ENCODE peak calls at places on chromosomes 12 and 14, in nine cellular contexts. One of them, this sample, is unnamed. For H3K27me3, the result is how much of the 10 kb centered on the place peaks cover.

GRCh38 chr12:2291182-2291832 is 238.5 kb downstream of the CACNA1C start:
- DNase-seq in psoas muscle: no peak
- DNase-seq in PC-3: peak
- DNase-seq in GM23338: peak
- DNase-seq in CD4-positive, alpha-beta T cell: no peak
- DNase-seq in H9: peak
- DNase-seq in CD8-positive, alpha-beta memory T cell: peak
- DNase-seq in brain microvascular endothelial cell: peak
- DNase-seq in mesendoderm: peak
- DNase-seq in this sample: no peak

GRCh38 chr12:122721057-122721545 is 4.5 kb upstream of the HCAR3 start:
- DNase-seq in psoas muscle: no peak
- DNase-seq in PC-3: no peak
- DNase-seq in GM23338: no peak
- DNase-seq in CD4-positive, alpha-beta T cell: no peak
- DNase-seq in H9: no peak
- DNase-seq in CD8-positive, alpha-beta memory T cell: no peak
- DNase-seq in brain microvascular endothelial cell: peak
- DNase-seq in mesendoderm: no peak
- DNase-seq in this sample: no peak

GRCh38 chr12:117850048-117850447 is 118.7 kb downstream of the KSR2 start:
- DNase-seq in psoas muscle: no peak
- DNase-seq in PC-3: peak
- DNase-seq in GM23338: peak
- DNase-seq in CD4-positive, alpha-beta T cell: no peak
- DNase-seq in H9: peak
- DNase-seq in CD8-positive, alpha-beta memory T cell: no peak
- DNase-seq in brain microvascular endothelial cell: peak
- DNase-seq in mesendoderm: peak
- DNase-seq in this sample: peak

GRCh38 chr14:23021479-23021878 is 11.5 kb upstream of the C14orf93 start:
- DNase-seq in psoas muscle: no peak
- DNase-seq in PC-3: no peak
- DNase-seq in GM23338: no peak
- DNase-seq in CD4-positive, alpha-beta T cell: no peak
- DNase-seq in H9: no peak
- DNase-seq in CD8-positive, alpha-beta memory T cell: no peak
- DNase-seq in brain microvascular endothelial cell: no peak
- DNase-seq in mesendoderm: no peak
- DNase-seq in this sample: no peak

GRCh38 chr14:91889477-91890211 is 22.3 kb upstream of the TC2N start:
- DNase-seq in psoas muscle: no peak
- DNase-seq in PC-3: no peak
- DNase-seq in GM23338: no peak
- DNase-seq in CD4-positive, alpha-beta T cell: no peak
- DNase-seq in H9: no peak
- DNase-seq in CD8-positive, alpha-beta memory T cell: no peak
- DNase-seq in brain microvascular endothelial cell: no peak
- DNase-seq in mesendoderm: no peak
- DNase-seq in this sample: no peak

GRCh38 chr12:42904683-42905418 is 315.3 kb upstream of the PRICKLE1 start:
- DNase-seq in psoas muscle: no peak
- DNase-seq in PC-3: no peak
- DNase-seq in GM23338: no peak
- DNase-seq in CD4-positive, alpha-beta T cell: no peak
- DNase-seq in H9: no peak
- DNase-seq in CD8-positive, alpha-beta memory T cell: no peak
- DNase-seq in brain microvascular endothelial cell: no peak
- DNase-seq in mesendoderm: no peak
- DNase-seq in this sample: no peak

GRCh38 chr12:15364221-15365170 is 42.2 kb downstream of the PTPRO start:
- DNase-seq in psoas muscle: no peak
- DNase-seq in PC-3: peak
- DNase-seq in GM23338: no peak
- DNase-seq in CD4-positive, alpha-beta T cell: no peak
- DNase-seq in H9: no peak
- DNase-seq in CD8-positive, alpha-beta memory T cell: no peak
- DNase-seq in brain microvascular endothelial cell: no peak
- DNase-seq in mesendoderm: no peak
- DNase-seq in this sample: no peak

GRCh38 chr14:86221000-86221399 is 691.1 kb downstream of the FLRT2 start:
- DNase-seq in psoas muscle: no peak
- DNase-seq in PC-3: no peak
- DNase-seq in GM23338: peak
- DNase-seq in CD4-positive, alpha-beta T cell: no peak
- DNase-seq in H9: peak
- DNase-seq in CD8-positive, alpha-beta memory T cell: no peak
- DNase-seq in brain microvascular endothelial cell: no peak
- DNase-seq in mesendoderm: peak
- DNase-seq in this sample: no peak

GRCh38 chr12:89098390-89099102 is 253.8 kb downstream of the DUSP6 start:
- DNase-seq in psoas muscle: no peak
- DNase-seq in PC-3: no peak
- DNase-seq in GM23338: peak
- DNase-seq in CD4-positive, alpha-beta T cell: no peak
- DNase-seq in H9: peak
- DNase-seq in CD8-positive, alpha-beta memory T cell: no peak
- DNase-seq in brain microvascular endothelial cell: peak
- DNase-seq in mesendoderm: peak
- DNase-seq in this sample: no peak

GRCh38 chr12:6285063-6285477 is 25.4 kb upstream of the PLEKHG6 start:
- DNase-seq in psoas muscle: peak
- DNase-seq in PC-3: peak
- DNase-seq in GM23338: peak
- DNase-seq in CD4-positive, alpha-beta T cell: peak
- DNase-seq in H9: peak
- DNase-seq in CD8-positive, alpha-beta memory T cell: peak
- DNase-seq in brain microvascular endothelial cell: peak
- DNase-seq in mesendoderm: peak
- DNase-seq in this sample: peak

GRCh38 chr12:50070314-50071060 is 13.1 kb downstream of the ASIC1 start:
- DNase-seq in psoas muscle: peak
- DNase-seq in PC-3: peak
- DNase-seq in GM23338: peak
- DNase-seq in CD4-positive, alpha-beta T cell: peak
- DNase-seq in H9: peak
- DNase-seq in CD8-positive, alpha-beta memory T cell: peak
- DNase-seq in brain microvascular endothelial cell: peak
- DNase-seq in mesendoderm: peak
- DNase-seq in this sample: peak

GRCh38 chr14:33127531-33127930 is 188.9 kb downstream of the NPAS3 start:
- DNase-seq in psoas muscle: no peak
- DNase-seq in PC-3: peak
- DNase-seq in GM23338: no peak
- DNase-seq in CD4-positive, alpha-beta T cell: no peak
- DNase-seq in H9: no peak
- DNase-seq in CD8-positive, alpha-beta memory T cell: no peak
- DNase-seq in brain microvascular endothelial cell: no peak
- DNase-seq in mesendoderm: peak
- DNase-seq in this sample: no peak

GRCh38 chr14:92880851-92881250 is 42.1 kb upstream of the CHGA start:
- DNase-seq in psoas muscle: no peak
- DNase-seq in PC-3: peak
- DNase-seq in GM23338: peak
- DNase-seq in CD4-positive, alpha-beta T cell: no peak
- DNase-seq in H9: peak
- DNase-seq in CD8-positive, alpha-beta memory T cell: no peak
- DNase-seq in brain microvascular endothelial cell: peak
- DNase-seq in mesendoderm: peak
- DNase-seq in this sample: no peak

GRCh38 chr12:129049917-129050316 is 196.6 kb downstream of the GLT1D1 start:
- DNase-seq in psoas muscle: no peak
- DNase-seq in PC-3: peak
- DNase-seq in GM23338: peak
- DNase-seq in CD4-positive, alpha-beta T cell: no peak
- DNase-seq in H9: peak
- DNase-seq in CD8-positive, alpha-beta memory T cell: no peak
- DNase-seq in brain microvascular endothelial cell: peak
- DNase-seq in mesendoderm: peak
- DNase-seq in this sample: no peak

GRCh38 chr14:36852853-36853634 is 191.4 kb downstream of the PAX9 start:
- DNase-seq in psoas muscle: peak
- DNase-seq in PC-3: no peak
- DNase-seq in GM23338: no peak
- DNase-seq in CD4-positive, alpha-beta T cell: no peak
- DNase-seq in H9: no peak
- DNase-seq in CD8-positive, alpha-beta memory T cell: no peak
- DNase-seq in brain microvascular endothelial cell: no peak
- DNase-seq in mesendoderm: no peak
- DNase-seq in this sample: no peak

GRCh38 chr14:105195533-105196227 is 14.6 kb upstream of the NUDT14 start:
- DNase-seq in psoas muscle: no peak
- DNase-seq in PC-3: no peak
- DNase-seq in GM23338: no peak
- DNase-seq in CD4-positive, alpha-beta T cell: peak
- DNase-seq in H9: no peak
- DNase-seq in CD8-positive, alpha-beta memory T cell: peak
- DNase-seq in brain microvascular endothelial cell: peak
- DNase-seq in mesendoderm: peak
- DNase-seq in this sample: no peak

GRCh38 chr14:58298477-58298879 is at the start of gene ARID4A:
- DNase-seq in psoas muscle: peak
- DNase-seq in PC-3: no peak
- DNase-seq in GM23338: no peak
- DNase-seq in CD4-positive, alpha-beta T cell: peak
- DNase-seq in H9: no peak
- DNase-seq in CD8-positive, alpha-beta memory T cell: no peak
- DNase-seq in brain microvascular endothelial cell: no peak
- DNase-seq in mesendoderm: no peak
- DNase-seq in this sample: no peak

GRCh38 chr14:35336171-35337073 is 44.2 kb downstream of the PSMA6 start:
- DNase-seq in psoas muscle: peak
- DNase-seq in PC-3: peak
- DNase-seq in GM23338: peak
- DNase-seq in CD4-positive, alpha-beta T cell: no peak
- DNase-seq in H9: peak
- DNase-seq in CD8-positive, alpha-beta memory T cell: no peak
- DNase-seq in brain microvascular endothelial cell: peak
- DNase-seq in mesendoderm: peak
- DNase-seq in this sample: peak

GRCh38 chr14:41925409-41925808 is 318.7 kb downstream of the LRFN5 start:
- DNase-seq in psoas muscle: no peak
- DNase-seq in PC-3: peak
- DNase-seq in GM23338: peak
- DNase-seq in CD4-positive, alpha-beta T cell: no peak
- DNase-seq in H9: no peak
- DNase-seq in CD8-positive, alpha-beta memory T cell: no peak
- DNase-seq in brain microvascular endothelial cell: no peak
- DNase-seq in mesendoderm: peak
- DNase-seq in this sample: no peak

GRCh38 chr12:52847335-52848102 is 1.3 kb downstream of the KRT78 start:
- DNase-seq in psoas muscle: no peak
- DNase-seq in PC-3: peak
- DNase-seq in GM23338: no peak
- DNase-seq in CD4-positive, alpha-beta T cell: no peak
- DNase-seq in H9: peak
- DNase-seq in CD8-positive, alpha-beta memory T cell: no peak
- DNase-seq in brain microvascular endothelial cell: no peak
- DNase-seq in mesendoderm: no peak
- DNase-seq in this sample: peak
- H3K27ac ChIP-seq in psoas muscle: no peak
- H3K27ac ChIP-seq in PC-3: peak
- H3K27ac ChIP-seq in GM23338: no peak
- H3K27ac ChIP-seq in CD4-positive, alpha-beta T cell: no peak
- H3K27ac ChIP-seq in H9: no peak
- H3K27ac ChIP-seq in CD8-positive, alpha-beta memory T cell: no peak
- H3K27ac ChIP-seq in brain microvascular endothelial cell: no peak
- H3K27ac ChIP-seq in mesendoderm: no peak
- H3K27ac ChIP-seq in this sample: no peak

DNA sequence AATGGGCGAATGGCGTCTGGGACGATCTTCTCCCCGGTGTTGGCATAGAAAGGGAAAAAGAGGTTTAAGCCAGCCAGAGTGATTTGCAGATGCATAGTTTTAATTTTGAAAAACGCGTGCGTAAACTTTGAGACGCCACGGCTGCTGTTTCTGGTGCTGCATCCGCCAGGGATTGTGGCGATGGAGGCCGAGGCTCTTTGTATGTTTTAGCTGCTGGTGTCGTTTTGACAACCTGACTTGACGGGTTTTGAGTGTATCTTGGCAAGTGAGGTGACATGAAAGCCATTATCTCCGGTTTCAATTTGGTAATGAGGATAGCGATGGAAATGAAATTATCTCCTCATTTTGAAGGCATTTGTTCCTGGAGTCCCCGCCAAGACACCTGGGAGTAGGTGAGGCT is 1.6 kb downstream of the PTGDR start:
- DNase-seq in psoas muscle: no peak
- DNase-seq in PC-3: no peak
- DNase-seq in GM23338: no peak
- DNase-seq in CD4-positive, alpha-beta T cell: no peak
- DNase-seq in H9: no peak
- DNase-seq in CD8-positive, alpha-beta memory T cell: no peak
- DNase-seq in brain microvascular endothelial cell: no peak
- DNase-seq in mesendoderm: peak
- DNase-seq in this sample: no peak
- H3K27me3 ChIP-seq in psoas muscle: under half
- H3K27me3 ChIP-seq in PC-3: under half
- H3K27me3 ChIP-seq in GM23338: half or more
- H3K27me3 ChIP-seq in CD4-positive, alpha-beta T cell: under half
- H3K27me3 ChIP-seq in H9: under half
- H3K27me3 ChIP-seq in CD8-positive, alpha-beta memory T cell: under half
- H3K27me3 ChIP-seq in brain microvascular endothelial cell: under half
- H3K27me3 ChIP-seq in mesendoderm: under half
- H3K27me3 ChIP-seq in this sample: under half

DNA sequence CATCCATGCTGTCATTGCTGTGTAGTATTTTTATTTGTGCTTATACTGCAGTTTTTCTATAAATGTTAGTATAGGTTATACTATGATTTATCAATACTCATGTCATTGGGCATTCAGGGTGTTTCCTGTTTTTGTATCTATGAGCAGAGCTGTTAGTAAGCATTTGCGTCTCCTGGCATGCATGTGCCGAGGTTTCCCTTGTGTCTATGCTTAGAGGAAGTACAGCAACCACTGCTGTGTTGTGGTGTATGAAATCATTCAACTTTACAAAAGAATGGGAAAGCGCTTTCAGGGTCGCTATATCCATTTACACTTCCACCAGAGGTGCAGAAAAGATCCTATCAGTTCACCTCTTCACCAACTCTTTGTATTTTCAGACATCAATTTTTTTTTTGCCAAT is 122.7 kb downstream of the RGS6 start:
- DNase-seq in psoas muscle: no peak
- DNase-seq in PC-3: no peak
- DNase-seq in GM23338: no peak
- DNase-seq in CD4-positive, alpha-beta T cell: no peak
- DNase-seq in H9: no peak
- DNase-seq in CD8-positive, alpha-beta memory T cell: no peak
- DNase-seq in brain microvascular endothelial cell: no peak
- DNase-seq in mesendoderm: no peak
- DNase-seq in this sample: no peak
- H3K27ac ChIP-seq in psoas muscle: no peak
- H3K27ac ChIP-seq in PC-3: no peak
- H3K27ac ChIP-seq in GM23338: no peak
- H3K27ac ChIP-seq in CD4-positive, alpha-beta T cell: no peak
- H3K27ac ChIP-seq in H9: no peak
- H3K27ac ChIP-seq in CD8-positive, alpha-beta memory T cell: no peak
- H3K27ac ChIP-seq in brain microvascular endothelial cell: no peak
- H3K27ac ChIP-seq in mesendoderm: no peak
- H3K27ac ChIP-seq in this sample: no peak

DNA sequence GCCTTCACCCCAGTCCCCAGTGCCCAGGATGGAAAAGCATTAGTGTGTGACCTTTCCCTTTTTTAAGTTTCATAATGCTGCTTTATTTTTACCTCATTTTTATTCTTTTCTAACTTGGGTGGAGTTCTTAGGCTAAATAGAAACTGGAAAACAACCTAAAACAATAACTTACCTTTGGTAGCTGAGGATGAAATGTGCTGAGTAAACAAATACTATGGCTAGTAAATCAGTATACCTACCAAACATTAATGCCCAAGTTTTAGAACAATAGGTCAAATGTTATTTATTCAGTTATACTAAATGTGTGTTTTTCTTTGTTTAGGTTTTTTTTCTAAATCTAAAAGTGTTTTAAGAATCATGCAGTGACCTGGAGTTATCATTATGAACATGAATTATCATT is 226.6 kb upstream of the G2E3 start:
- DNase-seq in psoas muscle: no peak
- DNase-seq in PC-3: no peak
- DNase-seq in GM23338: no peak
- DNase-seq in CD4-positive, alpha-beta T cell: no peak
- DNase-seq in H9: no peak
- DNase-seq in CD8-positive, alpha-beta memory T cell: no peak
- DNase-seq in brain microvascular endothelial cell: no peak
- DNase-seq in mesendoderm: no peak
- DNase-seq in this sample: no peak
- H3K27me3 ChIP-seq in psoas muscle: under half
- H3K27me3 ChIP-seq in PC-3: under half
- H3K27me3 ChIP-seq in GM23338: under half
- H3K27me3 ChIP-seq in CD4-positive, alpha-beta T cell: under half
- H3K27me3 ChIP-seq in H9: under half
- H3K27me3 ChIP-seq in CD8-positive, alpha-beta memory T cell: under half
- H3K27me3 ChIP-seq in brain microvascular endothelial cell: under half
- H3K27me3 ChIP-seq in mesendoderm: under half
- H3K27me3 ChIP-seq in this sample: under half

This sample was measured in osteoblast.